ENCODE peak calls at places on chromosomes 6 and 20, in five cellular contexts. One of them, this sample, is unnamed.

GRCh38 chr6:110233769-110234374 is 53.6 kb downstream of the CDC40 start:
- DNase-seq in NCI-H510A: no peak
- DNase-seq in SW480: no peak
- DNase-seq in bronchial epithelial cell: no peak
- DNase-seq in AG04450: no peak
- DNase-seq in this sample: no peak

GRCh38 chr6:16146527-16146955 is 17.7 kb downstream of the MYLIP start:
- DNase-seq in NCI-H510A: no peak
- DNase-seq in SW480: no peak
- DNase-seq in bronchial epithelial cell: no peak
- DNase-seq in AG04450: no peak
- DNase-seq in this sample: no peak

GRCh38 chr20:4488407-4489339 is 233.0 kb upstream of the PRND start:
- DNase-seq in NCI-H510A: no peak
- DNase-seq in SW480: no peak
- DNase-seq in bronchial epithelial cell: peak
- DNase-seq in AG04450: peak
- DNase-seq in this sample: no peak

GRCh38 chr6:64330694-64331309 is 695.2 kb downstream of the PHF3 start:
- DNase-seq in NCI-H510A: no peak
- DNase-seq in SW480: peak
- DNase-seq in bronchial epithelial cell: peak
- DNase-seq in AG04450: peak
- DNase-seq in this sample: no peak

GRCh38 chr6:42335896-42336295 is 115.8 kb downstream of the TRERF1 start:
- DNase-seq in NCI-H510A: no peak
- DNase-seq in SW480: no peak
- DNase-seq in bronchial epithelial cell: no peak
- DNase-seq in AG04450: no peak
- DNase-seq in this sample: no peak

GRCh38 chr6:108942556-108943492 is 94.6 kb downstream of the ARMC2 start:
- DNase-seq in NCI-H510A: no peak
- DNase-seq in SW480: no peak
- DNase-seq in bronchial epithelial cell: no peak
- DNase-seq in AG04450: no peak
- DNase-seq in this sample: no peak

GRCh38 chr20:52532674-52533073 is 341.1 kb upstream of the ZFP64 start:
- DNase-seq in NCI-H510A: no peak
- DNase-seq in SW480: no peak
- DNase-seq in bronchial epithelial cell: no peak
- DNase-seq in AG04450: no peak
- DNase-seq in this sample: no peak

GRCh38 chr20:137668-138131 is 4.7 kb upstream of the DEFB126 start:
- DNase-seq in NCI-H510A: no peak
- DNase-seq in SW480: peak
- DNase-seq in bronchial epithelial cell: no peak
- DNase-seq in AG04450: no peak
- DNase-seq in this sample: no peak

GRCh38 chr6:120671519-120671918 is 662.8 kb downstream of the TBC1D32 start:
- DNase-seq in NCI-H510A: no peak
- DNase-seq in SW480: no peak
- DNase-seq in bronchial epithelial cell: no peak
- DNase-seq in AG04450: no peak
- DNase-seq in this sample: no peak

GRCh38 chr20:54025166-54025835 is 45.1 kb downstream of the BCAS1 start:
- DNase-seq in NCI-H510A: no peak
- DNase-seq in SW480: no peak
- DNase-seq in bronchial epithelial cell: no peak
- DNase-seq in AG04450: no peak
- DNase-seq in this sample: no peak

GRCh38 chr6:41428995-41429417 is 93.6 kb downstream of the NCR2 start:
- DNase-seq in NCI-H510A: no peak
- DNase-seq in SW480: peak
- DNase-seq in bronchial epithelial cell: peak
- DNase-seq in AG04450: no peak
- DNase-seq in this sample: no peak

GRCh38 chr20:2596673-2597279 is 55.7 kb upstream of the NOP56 start:
- DNase-seq in NCI-H510A: no peak
- DNase-seq in SW480: no peak
- DNase-seq in bronchial epithelial cell: no peak
- DNase-seq in AG04450: no peak
- DNase-seq in this sample: no peak

GRCh38 chr6:164151161-164151728 is 736.7 kb downstream of the QKI start:
- DNase-seq in NCI-H510A: no peak
- DNase-seq in SW480: no peak
- DNase-seq in bronchial epithelial cell: no peak
- DNase-seq in AG04450: no peak
- DNase-seq in this sample: peak

GRCh38 chr6:119351005-119351394 is 1.4 kb upstream of the MAN1A1 start:
- DNase-seq in NCI-H510A: no peak
- DNase-seq in SW480: peak
- DNase-seq in bronchial epithelial cell: peak
- DNase-seq in AG04450: no peak
- DNase-seq in this sample: no peak

GRCh38 chr20:38926934-38927616 is 858 bp downstream of the FAM83D start:
- DNase-seq in NCI-H510A: no peak
- DNase-seq in SW480: no peak
- DNase-seq in bronchial epithelial cell: no peak
- DNase-seq in AG04450: no peak
- DNase-seq in this sample: no peak

GRCh38 chr6:128139519-128139918 is 238.7 kb upstream of the THEMIS start:
- DNase-seq in NCI-H510A: no peak
- DNase-seq in SW480: no peak
- DNase-seq in bronchial epithelial cell: peak
- DNase-seq in AG04450: no peak
- DNase-seq in this sample: no peak

GRCh38 chr20:6091661-6092060 is 31.2 kb downstream of the FERMT1 start:
- DNase-seq in NCI-H510A: no peak
- DNase-seq in SW480: no peak
- DNase-seq in bronchial epithelial cell: no peak
- DNase-seq in AG04450: no peak
- DNase-seq in this sample: no peak

GRCh38 chr20:50649587-50649986 is 41.8 kb downstream of the RIPOR3 start:
- DNase-seq in NCI-H510A: no peak
- DNase-seq in SW480: no peak
- DNase-seq in bronchial epithelial cell: no peak
- DNase-seq in AG04450: no peak
- DNase-seq in this sample: no peak

GRCh38 chr6:29967379-29968010 is 25.2 kb downstream of the HLA-A start:
- DNase-seq in NCI-H510A: peak
- DNase-seq in SW480: peak
- DNase-seq in bronchial epithelial cell: peak
- DNase-seq in AG04450: no peak
- DNase-seq in this sample: no peak

GRCh38 chr6:45808917-45809316 is 206.7 kb downstream of the CLIC5 start:
- DNase-seq in NCI-H510A: no peak
- DNase-seq in SW480: no peak
- DNase-seq in bronchial epithelial cell: no peak
- DNase-seq in AG04450: no peak
- DNase-seq in this sample: no peak

GRCh38 chr6:105382918-105383317 is 20.0 kb downstream of the PREP start:
- DNase-seq in NCI-H510A: no peak
- DNase-seq in SW480: no peak
- DNase-seq in bronchial epithelial cell: no peak
- DNase-seq in AG04450: no peak
- DNase-seq in this sample: no peak

GRCh38 chr6:80217799-80218198 is 111.3 kb downstream of the BCKDHB start:
- DNase-seq in NCI-H510A: no peak
- DNase-seq in SW480: no peak
- DNase-seq in bronchial epithelial cell: no peak
- DNase-seq in AG04450: no peak
- DNase-seq in this sample: no peak

GRCh38 chr6:108621117-108621516 is 60.4 kb downstream of the FOXO3 start:
- DNase-seq in NCI-H510A: no peak
- DNase-seq in SW480: no peak
- DNase-seq in bronchial epithelial cell: peak
- DNase-seq in AG04450: peak
- DNase-seq in this sample: no peak

GRCh38 chr6:13395272-13396237 is 67.2 kb upstream of the TBC1D7 start:
- DNase-seq in NCI-H510A: no peak
- DNase-seq in SW480: no peak
- DNase-seq in bronchial epithelial cell: peak
- DNase-seq in AG04450: peak
- DNase-seq in this sample: no peak

GRCh38 chr6:31171931-31172882 is 1.7 kb upstream of the POU5F1 start:
- DNase-seq in NCI-H510A: no peak
- DNase-seq in SW480: no peak
- DNase-seq in bronchial epithelial cell: no peak
- DNase-seq in AG04450: no peak
- DNase-seq in this sample: no peak

GRCh38 chr6:69069881-69070280 is 434.8 kb downstream of the ADGRB3 start:
- DNase-seq in NCI-H510A: no peak
- DNase-seq in SW480: no peak
- DNase-seq in bronchial epithelial cell: no peak
- DNase-seq in AG04450: no peak
- DNase-seq in this sample: no peak

GRCh38 chr20:4563534-4563933 is 158.2 kb upstream of the PRND start:
- DNase-seq in NCI-H510A: no peak
- DNase-seq in SW480: peak
- DNase-seq in bronchial epithelial cell: peak
- DNase-seq in AG04450: no peak
- DNase-seq in this sample: no peak